ENCODE peak calls at places on chromosomes 5 and 9, in ten cellular contexts. E is progenitor cell of endocrine pancreas, N is testis, G is PC-9, Q is cardiac muscle cell, Y is H1, I is adrenal gland, R is AG10803, P is lung, B is WTC11. O is an unnamed sample.

GRCh38 chr5:166493042-166493441 is 1798.4 kb upstream of the WWC1 start:
- DNase-seq in E (no peak), N (peak), G (no peak), Q (no peak), Y (no peak), I (no peak), R (no peak), P (no peak), B (no peak), O (no peak)

GRCh38 chr9:86713970-86714369 is 233.3 kb downstream of the GAS1 start:
- DNase-seq in E (no peak), N (no peak), G (no peak), Q (no peak), Y (no peak), I (no peak), R (peak), P (no peak), B (no peak), O (no peak)

GRCh38 chr9:1231998-1232919 is 182.1 kb downstream of the DMRT2 start:
- DNase-seq in E (no peak), N (no peak), G (no peak), Q (no peak), Y (no peak), I (peak), R (peak), P (peak), B (no peak), O (no peak)

GRCh38 chr5:160287378-160288051 is 24.8 kb downstream of the CCNJL start:
- DNase-seq in E (no peak), N (peak), G (peak), Q (peak), Y (peak), I (peak), R (no peak), P (peak), B (peak), O (no peak)

GRCh38 chr5:2754621-2755370 is 3.3 kb upstream of the IRX2 start:
- DNase-seq in E (no peak), N (no peak), G (no peak), Q (peak), Y (no peak), I (no peak), R (peak), P (no peak), B (peak), O (no peak)

GRCh38 chr5:74334434-74335364 is 305.8 kb downstream of the ENC1 start:
- DNase-seq in E (no peak), N (no peak), G (no peak), Q (no peak), Y (no peak), I (no peak), R (no peak), P (no peak), B (no peak), O (no peak)

GRCh38 chr5:56527174-56527573 is 288.2 kb upstream of the MAP3K1 start:
- DNase-seq in E (no peak), N (no peak), G (peak), Q (no peak), Y (no peak), I (no peak), R (no peak), P (no peak), B (no peak), O (no peak)

GRCh38 chr5:109900911-109901627 is 211.3 kb downstream of the MAN2A1 start:
- DNase-seq in E (no peak), N (no peak), G (peak), Q (no peak), Y (no peak), I (no peak), R (no peak), P (no peak), B (no peak), O (no peak)

GRCh38 chr9:95406114-95406513 is 88.6 kb upstream of the FANCC start:
- DNase-seq in E (no peak), N (no peak), G (no peak), Q (no peak), Y (no peak), I (peak), R (peak), P (no peak), B (no peak), O (no peak)

GRCh38 chr5:179821298-179822058 is 773 bp downstream of the SQSTM1 start:
- DNase-seq in E (peak), N (peak), G (peak), Q (peak), Y (no peak), I (peak), R (peak), P (peak), B (peak), O (peak)

GRCh38 chr9:35736201-35736633 is 3.8 kb downstream of the CREB3 start:
- DNase-seq in E (peak), N (peak), G (peak), Q (peak), Y (no peak), I (peak), R (peak), P (peak), B (peak), O (peak)

GRCh38 chr5:19790811-19791466 is 197.1 kb downstream of the CDH18 start:
- DNase-seq in E (no peak), N (no peak), G (no peak), Q (no peak), Y (no peak), I (no peak), R (no peak), P (no peak), B (no peak), O (no peak)

GRCh38 chr5:138903113-138903789 is 28.1 kb upstream of the LRRTM2 start:
- DNase-seq in E (no peak), N (no peak), G (no peak), Q (no peak), Y (no peak), I (no peak), R (peak), P (no peak), B (no peak), O (no peak)

GRCh38 chr5:54985301-54986268 is at the start of gene ESM1:
- DNase-seq in E (no peak), N (no peak), G (no peak), Q (no peak), Y (no peak), I (peak), R (peak), P (no peak), B (peak), O (no peak)

GRCh38 chr9:111036946-111037743 is 1.1 kb downstream of the LPAR1 start:
- DNase-seq in E (no peak), N (peak), G (no peak), Q (no peak), Y (no peak), I (no peak), R (peak), P (no peak), B (no peak), O (no peak)

GRCh38 chr9:35749515-35750255 is 598 bp downstream of the RGP1 start:
- DNase-seq in E (no peak), N (peak), G (no peak), Q (peak), Y (no peak), I (no peak), R (no peak), P (peak), B (peak), O (no peak)

GRCh38 chr5:180785794-180786221 is 16.8 kb downstream of the MGAT1 start:
- DNase-seq in E (no peak), N (peak), G (peak), Q (peak), Y (peak), I (no peak), R (peak), P (no peak), B (peak), O (no peak)

GRCh38 chr9:113492343-113493079 is 29.0 kb downstream of the RGS3 start:
- DNase-seq in E (no peak), N (no peak), G (no peak), Q (no peak), Y (no peak), I (peak), R (peak), P (no peak), B (no peak), O (no peak)

GRCh38 chr9:134168731-134169130 is 4.4 kb upstream of the RNU6ATAC start:
- DNase-seq in E (no peak), N (no peak), G (no peak), Q (no peak), Y (no peak), I (no peak), R (no peak), P (no peak), B (peak), O (no peak)
- TF ChIP-seq CTCF in E (peak), N (no peak), G (no peak), Q (no peak), Y (peak), I (no peak), R (peak), P (no peak), B (no peak), O (no peak)

GRCh38 chr5:91111473-91112238 is 271.5 kb downstream of the ARRDC3 start:
- DNase-seq in E (no peak), N (no peak), G (no peak), Q (no peak), Y (no peak), I (no peak), R (peak), P (no peak), B (no peak), O (no peak)

GRCh38 chr5:91104062-91104448 is 279.1 kb downstream of the ARRDC3 start:
- DNase-seq in E (no peak), N (no peak), G (no peak), Q (no peak), Y (no peak), I (no peak), R (no peak), P (no peak), B (no peak), O (no peak)

GRCh38 chr5:91110709-91111108 is 272.4 kb downstream of the ARRDC3 start:
- DNase-seq in E (no peak), N (no peak), G (no peak), Q (no peak), Y (no peak), I (no peak), R (peak), P (no peak), B (no peak), O (no peak)

GRCh38 chr5:91114658-91115057 is 268.5 kb downstream of the ARRDC3 start:
- DNase-seq in E (no peak), N (no peak), G (no peak), Q (no peak), Y (no peak), I (no peak), R (no peak), P (no peak), B (no peak), O (no peak)

GRCh38 chr5:91109634-91110033 is 273.5 kb downstream of the ARRDC3 start:
- DNase-seq in E (no peak), N (no peak), G (no peak), Q (no peak), Y (no peak), I (no peak), R (peak), P (no peak), B (no peak), O (no peak)
- TF ChIP-seq CTCF in E (no peak), N (no peak), G (no peak), Q (peak), Y (no peak), I (no peak), R (peak), P (no peak), B (no peak), O (no peak)

DNA sequence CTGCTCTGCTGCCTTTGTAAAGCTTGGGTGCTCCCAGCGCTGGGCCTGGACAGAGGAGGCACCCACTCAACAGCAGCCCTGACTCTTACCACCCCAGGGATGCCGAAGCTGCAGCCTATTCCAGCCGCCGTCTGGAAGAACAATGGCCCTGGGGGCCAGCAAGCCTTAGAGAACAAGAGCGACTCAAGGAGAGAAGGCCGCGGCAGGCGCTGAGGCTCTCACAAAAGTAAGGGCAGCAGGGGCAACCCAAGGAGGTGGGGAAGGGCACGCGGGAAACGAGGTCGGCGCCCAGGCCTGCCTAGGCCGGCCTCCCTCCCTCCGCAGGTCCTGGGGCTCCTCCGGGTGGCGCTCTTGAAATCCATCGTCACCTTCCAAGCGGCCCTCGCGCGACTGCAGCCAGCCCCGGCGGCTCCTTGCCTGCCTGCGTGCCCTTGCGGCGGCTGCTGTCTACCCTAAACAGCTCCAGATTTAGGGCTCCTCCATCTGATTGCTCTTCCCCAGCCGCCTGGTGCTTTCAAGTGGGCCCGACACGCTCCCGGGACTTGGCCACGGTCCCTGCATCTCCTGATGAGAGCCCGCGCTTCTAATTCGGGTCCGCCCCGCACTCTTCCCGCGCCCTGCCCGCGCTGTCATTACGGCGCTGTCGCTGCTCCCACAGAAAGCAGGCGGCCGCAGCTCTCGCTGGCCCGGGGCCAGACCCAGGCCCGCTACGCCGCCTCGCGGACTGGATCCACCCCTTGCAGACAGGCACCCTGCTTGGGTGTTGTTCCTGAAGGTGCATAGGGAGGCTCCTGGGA is 213.3 kb downstream of the SEMA6A start:
- DNase-seq in E (peak), N (peak), G (no peak), Q (peak), Y (peak), I (peak), R (peak), P (no peak), B (peak), O (no peak)
- TF ChIP-seq CTCF in E (peak), N (peak), G (no peak), Q (peak), Y (peak), I (peak), R (no peak), P (no peak), B (peak), O (no peak)

GRCh38 chr5:159082491-159082890 is 17.2 kb downstream of the EBF1 start:
- DNase-seq in E (no peak), N (no peak), G (no peak), Q (no peak), Y (no peak), I (no peak), R (no peak), P (no peak), B (no peak), O (no peak)

GRCh38 chr5:159084053-159084452 is 15.7 kb downstream of the EBF1 start:
- DNase-seq in E (no peak), N (no peak), G (no peak), Q (no peak), Y (no peak), I (no peak), R (no peak), P (no peak), B (no peak), O (no peak)

GRCh38 chr5:159088371-159088770 is 11.3 kb downstream of the EBF1 start:
- DNase-seq in E (no peak), N (no peak), G (no peak), Q (no peak), Y (no peak), I (no peak), R (no peak), P (no peak), B (no peak), O (no peak)

DNA sequence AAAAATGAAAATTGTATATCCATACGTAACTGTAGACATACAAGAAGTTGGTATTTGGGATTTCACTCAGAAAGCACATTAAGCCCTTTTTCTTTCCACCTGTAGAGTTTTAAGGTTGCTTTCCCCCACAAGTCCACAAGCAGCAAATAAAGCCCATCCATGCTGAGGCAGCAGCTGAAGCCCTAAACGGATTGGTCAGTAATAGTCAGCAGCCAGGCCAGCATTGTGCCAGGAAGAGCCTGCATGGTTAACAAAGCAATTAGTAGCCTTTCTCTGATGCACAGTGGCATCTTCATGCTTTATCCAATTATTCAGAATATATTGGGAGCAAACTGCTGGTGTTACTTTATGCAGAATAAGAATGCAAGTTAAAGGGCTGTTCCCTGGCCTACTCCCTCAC is 16.2 kb downstream of the EBF1 start:
- DNase-seq in E (no peak), N (no peak), G (no peak), Q (no peak), Y (no peak), I (no peak), R (no peak), P (no peak), B (no peak), O (no peak)
- TF ChIP-seq CTCF in E (no peak), N (no peak), G (no peak), Q (no peak), Y (no peak), I (no peak), R (no peak), P (no peak), B (no peak), O (no peak)

GRCh38 chr9:128420651-128421473 is at the start of gene CERCAM:
- DNase-seq in E (peak), N (peak), G (no peak), Q (peak), Y (no peak), I (peak), R (peak), P (peak), B (peak), O (peak)
- TF ChIP-seq CTCF in E (peak), N (no peak), G (no peak), Q (peak), Y (no peak), I (no peak), R (no peak), P (no peak), B (no peak), O (no peak)

GRCh38 chr5:91188755-91189154 is 194.4 kb downstream of the ARRDC3 start:
- DNase-seq in E (no peak), N (no peak), G (no peak), Q (no peak), Y (no peak), I (no peak), R (no peak), P (no peak), B (no peak), O (no peak)

GRCh38 chr5:91186101-91186500 is 197.0 kb downstream of the ARRDC3 start:
- DNase-seq in E (no peak), N (no peak), G (no peak), Q (no peak), Y (no peak), I (no peak), R (no peak), P (no peak), B (no peak), O (no peak)

GRCh38 chr5:91187032-91187431 is 196.1 kb downstream of the ARRDC3 start:
- DNase-seq in E (no peak), N (no peak), G (no peak), Q (no peak), Y (no peak), I (no peak), R (no peak), P (no peak), B (no peak), O (no peak)

GRCh38 chr5:91189480-91190332 is 193.4 kb downstream of the ARRDC3 start:
- DNase-seq in E (no peak), N (peak), G (no peak), Q (no peak), Y (no peak), I (peak), R (peak), P (no peak), B (no peak), O (no peak)

GRCh38 chr5:91190333-91190680 is 192.8 kb downstream of the ARRDC3 start:
- DNase-seq in E (no peak), N (no peak), G (no peak), Q (no peak), Y (no peak), I (peak), R (no peak), P (no peak), B (no peak), O (no peak)
- TF ChIP-seq CTCF in E (no peak), N (no peak), G (no peak), Q (no peak), Y (no peak), I (no peak), R (peak), P (no peak), B (no peak), O (no peak)

DNA sequence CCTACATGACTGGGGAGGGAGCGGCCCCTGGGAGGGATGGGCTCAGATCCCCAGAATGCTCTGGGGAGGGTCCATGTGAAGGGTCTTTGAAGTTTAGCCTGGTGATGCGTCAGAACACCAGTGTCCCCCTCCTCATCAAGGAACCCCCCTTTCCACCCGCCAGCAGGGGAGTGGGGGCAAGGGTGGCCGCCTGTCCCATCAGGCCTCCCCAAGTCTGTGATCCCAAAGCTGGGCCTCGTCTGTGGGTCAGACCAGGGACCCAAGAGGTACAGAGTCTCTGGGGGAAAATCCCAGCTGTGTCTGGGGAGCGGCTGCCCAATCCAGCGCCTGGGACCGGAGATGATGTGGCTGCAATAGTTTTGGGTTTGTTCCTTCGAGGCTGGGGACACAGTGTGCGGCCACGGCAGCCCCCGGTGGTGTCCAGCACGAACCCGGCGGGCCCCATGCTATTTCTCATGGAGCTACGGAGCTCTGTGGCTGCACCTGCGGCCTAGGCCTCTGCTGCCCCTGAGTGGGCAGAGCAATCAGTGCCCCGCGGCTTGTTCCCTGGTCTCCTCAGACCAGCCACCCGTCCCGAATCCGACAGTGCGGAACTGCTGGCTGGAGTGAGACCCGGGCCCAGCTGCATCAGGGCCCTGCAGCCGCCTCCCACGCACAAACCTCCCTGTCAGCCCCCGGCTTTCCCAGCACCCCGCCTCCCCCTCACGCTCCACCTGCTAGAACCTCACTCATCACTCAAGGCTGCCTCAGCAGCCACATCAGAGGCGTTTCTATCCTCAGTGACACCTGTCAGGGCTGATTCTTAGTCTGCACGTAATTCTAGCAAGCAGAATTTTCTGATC is 29.2 kb downstream of the SARDH start:
- DNase-seq in E (no peak), N (peak), G (no peak), Q (peak), Y (no peak), I (no peak), R (no peak), P (no peak), B (peak), O (no peak)
- TF ChIP-seq CTCF in E (no peak), N (no peak), G (no peak), Q (no peak), Y (peak), I (no peak), R (no peak), P (no peak), B (no peak), O (no peak)